ENCODE peak calls at places on chromosomes 2 and 18, in four cellular contexts. One of them, this sample, is unnamed.

GRCh38 chr18:37425182-37425581 is 140.4 kb downstream of the CELF4 start:
- DNase-seq in WTC11: no peak
- DNase-seq in K562: no peak
- DNase-seq in HepG2: no peak
- DNase-seq in this sample: no peak

GRCh38 chr2:182587831-182588230 is 128.2 kb upstream of the DNAJC10 start:
- DNase-seq in WTC11: no peak
- DNase-seq in K562: no peak
- DNase-seq in HepG2: no peak
- DNase-seq in this sample: no peak

GRCh38 chr18:62018034-62018760 is 125.4 kb upstream of the RNF152 start:
- DNase-seq in WTC11: no peak
- DNase-seq in K562: no peak
- DNase-seq in HepG2: no peak
- DNase-seq in this sample: no peak

GRCh38 chr2:136765256-136765735 is at the start of gene THSD7B:
- DNase-seq in WTC11: peak; percentile 29
- DNase-seq in K562: no peak
- DNase-seq in HepG2: no peak
- DNase-seq in this sample: no peak

GRCh38 chr18:26863122-26863879 is 2.2 kb downstream of the AQP4 start:
- DNase-seq in WTC11: peak; percentile 69
- DNase-seq in K562: no peak
- DNase-seq in HepG2: no peak
- DNase-seq in this sample: peak; percentile 69

GRCh38 chr2:207167129-207167923 is 1.6 kb upstream of the KLF7 start:
- DNase-seq in WTC11: no peak
- DNase-seq in K562: no peak
- DNase-seq in HepG2: peak; percentile 23
- DNase-seq in this sample: no peak

GRCh38 chr2:221254281-221254680 is 317.8 kb downstream of the EPHA4 start:
- DNase-seq in WTC11: no peak
- DNase-seq in K562: no peak
- DNase-seq in HepG2: no peak
- DNase-seq in this sample: no peak

GRCh38 chr2:6881036-6881435 is 3.5 kb downstream of the RSAD2 start:
- DNase-seq in WTC11: no peak
- DNase-seq in K562: no peak
- DNase-seq in HepG2: no peak
- DNase-seq in this sample: no peak

GRCh38 chr18:63368611-63369010 is 1.6 kb upstream of the KDSR start:
- DNase-seq in WTC11: no peak
- DNase-seq in K562: no peak
- DNase-seq in HepG2: no peak
- DNase-seq in this sample: no peak

GRCh38 chr18:6406075-6406909 is 8.4 kb downstream of the L3MBTL4 start:
- DNase-seq in WTC11: no peak
- DNase-seq in K562: no peak
- DNase-seq in HepG2: peak; percentile 61
- DNase-seq in this sample: no peak

GRCh38 chr2:96138146-96139145 is at the start of gene ASTL:
- DNase-seq in WTC11: peak; percentile 92
- DNase-seq in K562: peak; percentile 69
- DNase-seq in HepG2: peak; percentile 56
- DNase-seq in this sample: peak; percentile 59

GRCh38 chr2:239164281-239164871 is 236.4 kb downstream of the HDAC4 start:
- DNase-seq in WTC11: no peak
- DNase-seq in K562: no peak
- DNase-seq in HepG2: no peak
- DNase-seq in this sample: no peak

GRCh38 chr18:63301458-63301857 is 18.1 kb downstream of the BCL2 start:
- DNase-seq in WTC11: no peak
- DNase-seq in K562: no peak
- DNase-seq in HepG2: no peak
- DNase-seq in this sample: no peak

GRCh38 chr2:197599285-197599965 is 76.0 kb downstream of the RFTN2 start:
- DNase-seq in WTC11: peak; percentile 32
- DNase-seq in K562: peak; percentile 49
- DNase-seq in HepG2: peak; percentile 69
- DNase-seq in this sample: peak; percentile 56
- TF ChIP-seq ELF4 in WTC11: no peak
- TF ChIP-seq ELF4 in K562: no peak
- TF ChIP-seq ELF4 in HepG2: no peak
- TF ChIP-seq ELF4 in this sample: no peak

DNA sequence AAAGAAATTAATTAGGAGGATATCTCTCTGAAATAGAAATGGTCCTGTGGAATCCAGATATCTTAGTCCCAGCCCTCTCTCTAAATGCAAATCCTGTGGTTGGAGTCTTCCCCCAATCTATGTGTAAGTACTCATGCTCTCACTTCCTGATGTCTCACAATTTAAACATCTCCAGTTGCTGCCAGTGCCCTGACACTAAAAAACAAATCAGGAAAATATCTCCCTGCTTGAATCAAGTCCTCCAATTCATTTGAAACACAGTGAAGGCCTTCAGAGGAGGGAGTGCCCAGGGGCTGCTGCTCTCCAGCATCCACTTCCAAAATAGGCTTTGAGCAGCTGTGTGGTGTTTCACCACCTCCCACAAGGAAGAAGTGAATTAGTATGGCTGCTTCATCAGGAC is 413.8 kb downstream of the RAD51AP2 start:
- DNase-seq in WTC11: no peak
- DNase-seq in K562: no peak
- DNase-seq in HepG2: no peak
- DNase-seq in this sample: no peak
- TF ChIP-seq ELF4 in WTC11: no peak
- TF ChIP-seq ELF4 in K562: no peak
- TF ChIP-seq ELF4 in HepG2: no peak
- TF ChIP-seq ELF4 in this sample: no peak

GRCh38 chr2:191350826-191351225 is 105.6 kb downstream of the MYO1B start:
- DNase-seq in WTC11: no peak
- DNase-seq in K562: no peak
- DNase-seq in HepG2: no peak
- DNase-seq in this sample: no peak
- TF ChIP-seq ELF4 in WTC11: no peak
- TF ChIP-seq ELF4 in K562: no peak
- TF ChIP-seq ELF4 in HepG2: no peak
- TF ChIP-seq ELF4 in this sample: no peak

GRCh38 chr18:46663539-46663938 is 6.5 kb upstream of the LOXHD1 start:
- DNase-seq in WTC11: no peak
- DNase-seq in K562: no peak
- DNase-seq in HepG2: no peak
- DNase-seq in this sample: no peak

GRCh38 chr18:46659484-46659883 is 2.5 kb upstream of the LOXHD1 start:
- DNase-seq in WTC11: no peak
- DNase-seq in K562: no peak
- DNase-seq in HepG2: no peak
- DNase-seq in this sample: no peak

GRCh38 chr18:46657115-46657955 is at the start of gene LOXHD1:
- DNase-seq in WTC11: peak; percentile 34
- DNase-seq in K562: no peak
- DNase-seq in HepG2: no peak
- DNase-seq in this sample: no peak

GRCh38 chr18:46656326-46657114 is 500 bp downstream of the LOXHD1 start:
- DNase-seq in WTC11: no peak
- DNase-seq in K562: no peak
- DNase-seq in HepG2: no peak
- DNase-seq in this sample: no peak

GRCh38 chr18:46660955-46661749 is 4.1 kb upstream of the LOXHD1 start:
- DNase-seq in WTC11: peak; percentile 67
- DNase-seq in K562: no peak
- DNase-seq in HepG2: peak; percentile 4
- DNase-seq in this sample: peak; percentile 8
- TF ChIP-seq ELF4 in WTC11: no peak
- TF ChIP-seq ELF4 in K562: no peak
- TF ChIP-seq ELF4 in HepG2: no peak
- TF ChIP-seq ELF4 in this sample: no peak

DNA sequence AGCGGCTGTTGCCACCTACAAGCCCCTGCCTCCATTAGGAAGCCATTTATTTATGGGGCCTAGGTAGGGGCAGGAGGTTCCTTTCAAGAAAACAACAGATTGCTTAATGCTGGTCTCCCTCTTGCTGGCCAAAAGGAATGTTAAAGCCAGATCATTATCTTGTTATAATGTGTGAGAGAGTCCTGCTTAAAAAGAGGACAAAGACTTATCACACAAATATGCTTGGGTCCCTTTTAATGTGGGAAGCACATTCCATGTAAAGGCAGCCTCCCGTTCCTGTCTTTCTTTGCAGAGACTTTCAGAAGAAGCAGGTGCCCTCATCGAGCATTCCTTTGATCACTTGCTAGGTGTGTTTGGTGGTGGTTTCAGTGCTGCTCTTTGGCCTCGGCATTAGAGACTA is 76.4 kb downstream of the AGAP1 start:
- DNase-seq in WTC11: no peak
- DNase-seq in K562: no peak
- DNase-seq in HepG2: peak; percentile 28
- DNase-seq in this sample: no peak
- TF ChIP-seq ELF4 in WTC11: no peak
- TF ChIP-seq ELF4 in K562: no peak
- TF ChIP-seq ELF4 in HepG2: no peak
- TF ChIP-seq ELF4 in this sample: no peak

GRCh38 chr18:80009661-80010550 is 21.5 kb upstream of the TXNL4A start:
- DNase-seq in WTC11: no peak
- DNase-seq in K562: peak; percentile 46
- DNase-seq in HepG2: no peak
- DNase-seq in this sample: no peak
- TF ChIP-seq ELF4 in WTC11: no peak
- TF ChIP-seq ELF4 in K562: no peak
- TF ChIP-seq ELF4 in HepG2: no peak
- TF ChIP-seq ELF4 in this sample: no peak

This sample was measured in HEK293T.